ENCODE peak calls at places on chromosomes 11 and 22, in nine cellular contexts. V, T, Z, N, H, W, U, B and D are unnamed samples. For H3K4me1, the result is how much of the 10 kb centered on the place peaks cover.

GRCh38 chr22:28029962-28030361 is 110.9 kb upstream of the PITPNB start:
- DNase-seq in H (no peak), Z (no peak), W (no peak), N (no peak), U (no peak), V (no peak), B (no peak), T (no peak), D (no peak)

GRCh38 chr11:19869466-19869865 is 156.8 kb downstream of the NAV2 start:
- DNase-seq in H (no peak), V (no peak), U (no peak), T (no peak), B (no peak), N (no peak), Z (no peak), W (no peak), D (no peak)

GRCh38 chr22:31210830-31211503 is 1.1 kb upstream of the LIMK2 start:
- DNase-seq in H (peak), T (no peak), U (peak), W (no peak), V (no peak), Z (no peak), B (no peak), N (no peak), D (no peak)

GRCh38 chr22:18157714-18158028 is 7.7 kb downstream of the USP18 start:
- DNase-seq in N (no peak), Z (no peak), U (no peak), T (no peak), W (no peak), H (no peak), V (no peak), B (no peak), D (no peak)

GRCh38 chr11:18457435-18457834 is 1.8 kb downstream of the LDHAL6A start:
- DNase-seq in Z (no peak), N (peak), H (no peak), V (peak), B (peak), U (peak), W (no peak), T (peak), D (no peak)

GRCh38 chr11:12180257-12181205 is 70.1 kb downstream of the MICAL2 start:
- DNase-seq in V (no peak), B (no peak), U (peak), H (no peak), Z (no peak), N (no peak), T (no peak), W (no peak), D (no peak)

GRCh38 chr11:102367364-102367763 is 20.4 kb downstream of the BIRC2 start:
- DNase-seq in N (peak), W (no peak), V (peak), Z (no peak), U (peak), T (no peak), H (no peak), B (no peak), D (no peak)

GRCh38 chr11:132064987-132065620 is 694.7 kb downstream of the NTM start:
- DNase-seq in N (peak), W (no peak), B (no peak), H (no peak), T (no peak), U (peak), V (no peak), Z (no peak), D (no peak)

GRCh38 chr11:109795234-109795633 is 298.0 kb upstream of the ZC3H12C start:
- DNase-seq in Z (no peak), H (no peak), W (no peak), T (no peak), B (no peak), U (no peak), V (no peak), N (no peak), D (no peak)

GRCh38 chr11:123973816-123974215 is 3.8 kb downstream of the OR10S1 start:
- DNase-seq in N (peak), U (peak), Z (no peak), V (no peak), B (no peak), W (no peak), T (no peak), H (no peak), D (no peak)

GRCh38 chr11:70661763-70662501 is 263.6 kb downstream of the CTTN start:
- DNase-seq in V (no peak), B (peak), Z (no peak), N (no peak), U (peak), T (no peak), H (no peak), W (no peak), D (no peak)

GRCh38 chr11:68956547-68957254 is 24.1 kb downstream of the MRGPRD start:
- DNase-seq in T (no peak), W (no peak), B (no peak), U (no peak), H (no peak), V (no peak), Z (no peak), N (no peak), D (no peak)

GRCh38 chr11:102115557-102115956 is 5.3 kb downstream of the YAP1 start:
- DNase-seq in T (no peak), U (peak), W (no peak), H (no peak), B (peak), Z (no peak), N (peak), V (peak), D (no peak)

GRCh38 chr11:44133335-44133946 is 38.0 kb downstream of the EXT2 start:
- DNase-seq in V (peak), N (peak), W (no peak), Z (no peak), B (peak), H (no peak), T (no peak), U (peak), D (no peak)

GRCh38 chr22:30205281-30206115 is 41.1 kb downstream of the LIF start:
- DNase-seq in B (peak), U (peak), N (peak), V (peak), W (peak), T (peak), Z (no peak), H (peak), D (no peak)

GRCh38 chr11:117284053-117284452 is 7.1 kb upstream of the BACE1-AS start:
- DNase-seq in H (no peak), T (no peak), B (no peak), Z (no peak), N (no peak), W (no peak), V (no peak), U (no peak), D (no peak)

GRCh38 chr11:117289795-117290194 is 1.4 kb upstream of the BACE1-AS start:
- DNase-seq in H (no peak), T (no peak), U (no peak), N (no peak), V (no peak), B (peak), Z (no peak), W (no peak), D (no peak)

GRCh38 chr11:117286588-117286987 is 4.6 kb upstream of the BACE1-AS start:
- DNase-seq in Z (no peak), V (no peak), T (no peak), N (no peak), B (no peak), U (no peak), W (no peak), H (no peak), D (no peak)

GRCh38 chr11:117290809-117291396 is at the start of gene BACE1-AS:
- DNase-seq in Z (no peak), N (no peak), T (no peak), B (no peak), U (no peak), W (no peak), V (no peak), H (no peak), D (no peak)

GRCh38 chr11:117287668-117288067 is 3.5 kb upstream of the BACE1-AS start:
- DNase-seq in V (no peak), W (no peak), Z (no peak), N (no peak), U (no peak), H (no peak), T (no peak), B (no peak), D (no peak)
- H3K4me1 ChIP-seq in V (under half), W (under half), Z (under half), N (under half), U (under half), H (under half), T (under half), B (under half), D (under half)

DNA sequence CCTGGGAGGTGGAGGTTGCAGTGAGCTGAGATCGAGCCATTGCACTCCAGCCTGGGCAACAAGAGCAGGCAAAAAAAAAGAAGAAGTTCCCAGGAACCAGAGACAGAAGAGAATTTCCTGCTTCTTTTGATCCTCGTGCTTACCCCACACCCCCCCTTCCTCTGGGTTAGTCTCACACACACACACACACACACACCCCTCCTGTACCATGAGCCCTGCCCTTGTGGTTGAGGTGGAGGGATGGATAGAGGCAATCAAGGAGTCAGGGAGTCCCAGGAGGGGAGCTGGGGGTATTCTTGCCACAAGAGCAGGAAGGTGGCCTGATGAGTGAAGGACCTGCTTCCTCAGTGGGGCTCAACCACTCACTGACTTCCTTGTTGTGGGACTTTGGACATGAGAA is 4.2 kb upstream of the UBE2L6 start:
- DNase-seq in V (no peak), B (no peak), H (no peak), N (no peak), Z (peak), U (no peak), W (no peak), T (no peak), D (no peak)
- H3K4me3 ChIP-seq in V (no peak), B (no peak), H (no peak), N (no peak), Z (no peak), U (no peak), W (no peak), T (no peak), D (no peak)

GRCh38 chr22:23065069-23065451 is 5.3 kb upstream of the GNAZ start:
- DNase-seq in U (no peak), N (no peak), H (no peak), Z (peak), V (no peak), B (no peak), T (peak), W (no peak), D (no peak)

GRCh38 chr22:23064381-23065068 is 5.8 kb upstream of the GNAZ start:
- DNase-seq in W (peak), B (no peak), Z (no peak), T (no peak), V (no peak), N (no peak), H (no peak), U (no peak), D (no peak)

GRCh38 chr22:23067023-23067650 is 3.2 kb upstream of the GNAZ start:
- DNase-seq in Z (no peak), H (no peak), N (no peak), W (peak), T (peak), B (no peak), U (no peak), V (no peak), D (no peak)

GRCh38 chr22:23066200-23067022 is 3.9 kb upstream of the GNAZ start:
- DNase-seq in H (no peak), T (peak), B (no peak), N (no peak), U (no peak), V (no peak), Z (no peak), W (peak), D (no peak)

DNA sequence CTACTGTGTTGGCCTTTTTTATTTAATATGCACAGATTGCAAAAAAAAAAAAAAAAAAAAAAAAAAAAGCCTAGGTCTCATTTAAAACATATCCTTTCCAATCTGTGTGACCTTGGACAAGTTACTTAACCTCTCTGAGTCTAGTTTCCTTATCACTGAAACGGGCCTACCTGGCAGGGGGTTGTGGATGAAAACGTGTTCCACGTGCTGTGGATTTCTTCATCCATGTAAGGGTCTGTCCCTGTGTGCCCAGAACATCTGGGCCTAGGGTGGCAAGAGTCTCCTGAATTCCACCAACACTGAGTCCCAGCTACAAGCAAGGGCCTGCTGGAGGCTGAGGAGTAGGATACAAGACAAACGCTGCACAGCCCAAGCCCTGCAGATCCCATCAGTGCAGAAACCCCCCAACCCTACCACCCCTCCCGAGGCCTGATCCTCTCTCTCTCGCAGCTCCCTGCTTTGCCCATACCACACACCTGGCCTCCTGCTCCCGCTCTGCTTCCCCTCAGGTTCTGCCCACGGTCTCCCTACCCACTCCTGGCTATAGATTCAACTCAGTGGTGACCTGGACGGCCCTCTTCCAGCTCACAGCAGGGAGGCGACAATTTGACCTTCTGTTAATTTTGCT is 4.7 kb upstream of the GNAZ start:
- DNase-seq in Z (peak), N (no peak), T (peak), B (no peak), V (no peak), U (no peak), W (peak), H (no peak), D (no peak)
- H3K4me1 ChIP-seq in Z (under half), N (under half), T (under half), B (under half), V (under half), U (under half), W (under half), H (under half), D (under half)

GRCh38 chr22:43288807-43289417 is 54.3 kb downstream of the SCUBE1 start:
- DNase-seq in B (peak), W (no peak), N (no peak), V (no peak), U (no peak), Z (no peak), H (no peak), T (no peak), D (no peak)

GRCh38 chr22:43291381-43291780 is 51.8 kb downstream of the SCUBE1 start:
- DNase-seq in W (no peak), N (no peak), B (no peak), V (no peak), U (no peak), T (no peak), Z (no peak), H (no peak), D (no peak)

GRCh38 chr22:43289976-43290663 is 53.1 kb downstream of the SCUBE1 start:
- DNase-seq in H (peak), W (peak), V (no peak), N (no peak), B (no peak), U (peak), T (no peak), Z (no peak), D (no peak)

GRCh38 chr22:43288378-43288777 is 54.8 kb downstream of the SCUBE1 start:
- DNase-seq in H (no peak), T (no peak), U (no peak), N (no peak), W (no peak), Z (no peak), B (no peak), V (no peak), D (no peak)

GRCh38 chr22:43289551-43289963 is 53.6 kb downstream of the SCUBE1 start:
- DNase-seq in H (no peak), B (no peak), V (no peak), N (no peak), T (no peak), Z (no peak), U (peak), W (no peak), D (no peak)
- H3K4me3 ChIP-seq in H (peak), B (no peak), V (no peak), N (no peak), T (no peak), Z (no peak), U (no peak), W (peak), D (no peak)

GRCh38 chr11:133897331-133897650 is 52.0 kb upstream of the SPATA19 start:
- DNase-seq in V (no peak), N (no peak), H (no peak), B (no peak), W (peak), U (no peak), T (no peak), Z (no peak), D (no peak)
- H3K4me1 ChIP-seq in V (under half), N (under half), H (under half), B (under half), W (under half), U (under half), T (under half), Z (under half), D (under half)

GRCh38 chr11:108498816-108499408 is 728 bp upstream of the POGLUT3 start:
- DNase-seq in Z (peak), U (no peak), N (no peak), H (no peak), B (peak), W (no peak), V (no peak), T (no peak), D (no peak)

GRCh38 chr11:108497317-108498045 is 703 bp downstream of the POGLUT3 start:
- DNase-seq in H (peak), W (peak), N (peak), U (peak), B (peak), T (peak), V (peak), Z (peak), D (peak)

GRCh38 chr11:108498046-108498815 is at the start of gene POGLUT3:
- DNase-seq in T (peak), H (peak), V (peak), B (peak), U (peak), W (peak), Z (peak), N (peak), D (peak)

GRCh38 chr11:108494182-108494581 is 4.0 kb downstream of the POGLUT3 start:
- DNase-seq in N (no peak), V (no peak), W (no peak), H (no peak), Z (no peak), U (no peak), T (no peak), B (no peak), D (no peak)

GRCh38 chr11:108496643-108497256 is 1.4 kb downstream of the POGLUT3 start:
- DNase-seq in B (peak), W (no peak), U (peak), N (peak), T (no peak), V (no peak), Z (no peak), H (no peak), D (no peak)
- H3K4me3 ChIP-seq in B (no peak), W (peak), U (no peak), N (peak), T (peak), V (no peak), Z (no peak), H (peak), D (peak)

GRCh38 chr11:63243533-63243932 is at the start of gene SLC22A25:
- DNase-seq in T (no peak), Z (no peak), W (no peak), B (peak), U (peak), V (no peak), N (no peak), H (no peak), D (no peak)
- H3K4me1 ChIP-seq in T (under half), Z (under half), W (under half), B (under half), U (under half), V (under half), N (under half), H (under half), D (under half)

GRCh38 chr11:64306876-64307622 is 1.7 kb downstream of the ESRRA start:
- DNase-seq in H (no peak), W (peak), U (peak), N (no peak), Z (no peak), T (peak), B (no peak), V (peak), D (no peak)
- H3K4me3 ChIP-seq in H (peak), W (peak), U (peak), N (peak), Z (peak), T (peak), B (no peak), V (peak), D (no peak)

GRCh38 chr11:31799794-31800397 is 11.2 kb downstream of the PAX6 start:
- DNase-seq in T (no peak), H (no peak), N (no peak), U (no peak), Z (no peak), V (no peak), W (no peak), B (no peak), D (no peak)
- H3K4me1 ChIP-seq in T (under half), H (under half), N (under half), U (under half), Z (under half), V (under half), W (under half), B (under half), D (under half)